ENCODE peak calls at places on chromosome 2, in nine cellular contexts. A, F, H, V, X, M, W, G and B are unnamed samples. For H3K27me3 and H3K9me3, the result is how much of the 10 kb centered on the place peaks cover.

GRCh38 chr2:19617251-19617650 is 258.8 kb upstream of the OSR1 start:
- DNase-seq in A (no peak), F (no peak), H (no peak), V (no peak), X (no peak), M (no peak), W (no peak), G (peak), B (no peak)

GRCh38 chr2:231300722-231301076 is 94.8 kb upstream of the B3GNT7 start:
- DNase-seq in A (no peak), F (no peak), H (no peak), V (no peak), X (no peak), M (no peak), W (no peak), G (peak), B (no peak)

GRCh38 chr2:161423351-161424178 is 7.5 kb downstream of the TBR1 start:
- DNase-seq in A (no peak), F (peak), H (no peak), V (peak), X (no peak), M (no peak), W (no peak), G (no peak), B (no peak)

GRCh38 chr2:55962910-55963309 is 39.3 kb upstream of the EFEMP1 start:
- DNase-seq in A (no peak), F (no peak), H (peak), V (peak), X (no peak), M (no peak), W (no peak), G (no peak), B (no peak)

GRCh38 chr2:3104261-3104660 is 273.4 kb downstream of the EIPR1 start:
- DNase-seq in A (no peak), F (no peak), H (no peak), V (no peak), X (no peak), M (no peak), W (no peak), G (no peak), B (no peak)

GRCh38 chr2:124563415-124563814 is 538.3 kb downstream of the CNTNAP5 start:
- DNase-seq in A (no peak), F (no peak), H (no peak), V (no peak), X (no peak), M (no peak), W (no peak), G (no peak), B (no peak)

GRCh38 chr2:43075906-43076585 is 150.4 kb downstream of the ZFP36L2 start:
- DNase-seq in A (peak), F (no peak), H (peak), V (peak), X (peak), M (no peak), W (peak), G (peak), B (no peak)

GRCh38 chr2:161237397-161238263 is 70.6 kb upstream of the PSMD14 start:
- DNase-seq in A (peak), F (peak), H (peak), V (peak), X (peak), M (peak), W (peak), G (peak), B (peak)

GRCh38 chr2:54454922-54455583 is 1.1 kb upstream of the SPTBN1 start:
- DNase-seq in A (peak), F (peak), H (no peak), V (no peak), X (peak), M (no peak), W (peak), G (peak), B (no peak)

GRCh38 chr2:144082777-144083176 is 437.1 kb downstream of the ZEB2 start:
- DNase-seq in A (no peak), F (no peak), H (no peak), V (no peak), X (no peak), M (no peak), W (no peak), G (no peak), B (no peak)

GRCh38 chr2:191927319-191927867 is 80.5 kb upstream of the CAVIN2 start:
- DNase-seq in A (peak), F (no peak), H (peak), V (peak), X (peak), M (no peak), W (peak), G (peak), B (no peak)

GRCh38 chr2:65802298-65802942 is 370.0 kb upstream of the SPRED2 start:
- DNase-seq in A (no peak), F (no peak), H (no peak), V (no peak), X (no peak), M (no peak), W (no peak), G (no peak), B (no peak)

GRCh38 chr2:238701907-238702206 is 146.0 kb upstream of the TWIST2 start:
- DNase-seq in A (no peak), F (no peak), H (no peak), V (no peak), X (no peak), M (no peak), W (no peak), G (no peak), B (no peak)
- H3K27me3 ChIP-seq in A (under half), F (under half), H (under half), V (under half), X (under half), M (under half), W (under half), G (under half), B (under half)

DNA sequence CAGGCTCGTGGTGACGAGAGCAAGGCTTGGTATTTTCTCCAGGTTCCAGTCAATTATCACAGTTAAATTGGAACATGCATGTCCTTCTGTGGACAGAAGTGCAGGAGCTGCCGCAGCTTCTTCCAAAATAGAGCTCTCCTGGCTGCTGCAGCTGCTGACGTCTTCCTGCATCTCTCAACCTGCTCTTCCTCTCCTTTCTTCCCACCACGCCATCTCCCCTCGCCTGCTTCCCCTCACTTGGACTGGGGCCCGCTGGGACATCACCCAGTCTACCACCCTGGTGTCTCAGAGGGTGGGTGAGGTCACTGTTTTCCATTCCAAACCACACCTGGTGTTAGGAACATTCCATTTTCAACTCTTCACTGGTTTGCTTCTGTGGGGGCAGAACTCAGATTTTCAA is 41.4 kb downstream of the SPP2 start:
- DNase-seq in A (no peak), F (no peak), H (peak), V (peak), X (no peak), M (no peak), W (no peak), G (no peak), B (no peak)
- H3K9me3 ChIP-seq in A (under half), F (under half), H (under half), V (under half), X (under half), M (under half), W (under half), G (under half), B (under half)

GRCh38 chr2:217216982-217217381 is 357.1 kb upstream of the TNP1 start:
- DNase-seq in A (no peak), F (no peak), H (no peak), V (no peak), X (no peak), M (no peak), W (no peak), G (no peak), B (no peak)

GRCh38 chr2:217220228-217221013 is 360.6 kb upstream of the TNP1 start:
- DNase-seq in A (peak), F (no peak), H (no peak), V (peak), X (no peak), M (no peak), W (no peak), G (no peak), B (no peak)

GRCh38 chr2:217216316-217216715 is 356.5 kb upstream of the TNP1 start:
- DNase-seq in A (no peak), F (no peak), H (no peak), V (no peak), X (no peak), M (no peak), W (no peak), G (peak), B (no peak)

GRCh38 chr2:217219141-217219505 is 359.3 kb upstream of the TNP1 start:
- DNase-seq in A (no peak), F (no peak), H (no peak), V (no peak), X (no peak), M (no peak), W (no peak), G (no peak), B (no peak)

DNA sequence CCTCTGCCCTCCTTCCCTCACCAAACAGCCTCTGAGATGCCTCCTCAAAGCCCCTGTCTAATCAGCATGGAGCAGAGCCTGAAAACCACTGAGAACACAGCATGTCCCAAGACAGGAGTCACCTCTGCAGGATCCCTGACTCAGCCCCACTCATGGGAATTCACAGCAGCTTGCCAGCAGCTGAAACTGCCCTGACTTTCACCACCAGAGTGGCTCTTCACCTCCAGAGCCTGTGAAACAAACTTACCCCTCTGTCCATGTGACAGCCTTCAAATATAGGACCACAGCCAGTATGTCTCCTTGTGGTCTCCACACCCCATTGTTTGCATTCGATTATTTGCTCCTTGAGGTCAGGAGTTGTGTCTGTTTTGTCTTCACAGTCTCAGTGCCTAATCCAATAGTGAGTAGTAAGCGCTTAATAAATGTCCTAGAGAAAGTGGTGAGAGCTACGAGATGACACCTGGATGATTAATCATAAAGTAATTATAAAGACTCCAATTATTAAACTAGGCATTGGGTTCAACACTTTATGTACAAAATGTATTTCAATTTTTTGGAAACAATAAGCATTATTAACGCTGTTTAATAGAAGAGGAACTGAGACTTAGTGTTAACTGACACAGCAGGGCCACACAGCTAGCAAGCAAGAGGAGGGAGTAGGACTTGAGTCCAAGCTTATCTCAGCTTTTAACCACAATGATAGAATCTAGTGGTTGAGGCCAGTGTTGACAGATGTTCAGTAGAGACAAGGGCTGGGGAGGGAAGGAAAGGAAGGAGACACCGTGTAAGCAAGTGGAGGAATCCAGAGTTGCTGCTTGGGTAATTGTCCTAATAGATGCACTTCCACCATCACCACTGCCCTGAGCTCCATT is 358.6 kb upstream of the TNP1 start:
- DNase-seq in A (no peak), F (no peak), H (peak), V (peak), X (no peak), M (no peak), W (no peak), G (peak), B (no peak)
- H3K27me3 ChIP-seq in A (under half), F (under half), H (under half), V (under half), X (under half), M (under half), W (under half), G (under half), B (half or more)

GRCh38 chr2:13711154-13711553 is 921.4 kb upstream of the LRATD1 start:
- DNase-seq in A (no peak), F (no peak), H (no peak), V (no peak), X (no peak), M (no peak), W (no peak), G (no peak), B (no peak)

DNA sequence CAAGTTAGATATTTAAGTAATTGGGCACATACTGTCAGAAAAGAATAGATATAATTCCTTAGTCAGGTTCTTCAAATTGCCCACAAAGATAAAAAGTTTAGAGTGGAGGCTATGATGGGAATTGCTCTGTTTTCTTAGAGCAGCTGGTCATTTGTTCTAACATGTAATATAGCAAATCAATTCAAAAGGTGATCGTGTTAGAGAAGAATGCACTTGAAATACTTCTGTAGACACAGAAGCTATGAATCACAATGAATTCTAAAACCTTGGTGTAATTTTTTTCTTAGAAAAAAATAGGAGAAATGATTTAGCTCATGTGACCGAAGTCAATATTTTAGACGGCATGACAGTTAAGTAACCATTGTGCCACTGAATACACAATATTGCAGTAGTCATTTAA is 918.1 kb upstream of the LRATD1 start:
- DNase-seq in A (no peak), F (no peak), H (peak), V (peak), X (no peak), M (no peak), W (no peak), G (no peak), B (no peak)
- H3K9me3 ChIP-seq in A (under half), F (under half), H (under half), V (under half), X (under half), M (under half), W (under half), G (under half), B (under half)

GRCh38 chr2:232884549-232885263 is 14.6 kb downstream of the SNORC start:
- DNase-seq in A (no peak), F (no peak), H (no peak), V (no peak), X (peak), M (no peak), W (no peak), G (no peak), B (no peak)
- H3K27me3 ChIP-seq in A (under half), F (under half), H (under half), V (under half), X (under half), M (under half), W (under half), G (under half), B (under half)

GRCh38 chr2:239712755-239713154 is 311.9 kb upstream of the HDAC4 start:
- DNase-seq in A (no peak), F (no peak), H (no peak), V (no peak), X (no peak), M (no peak), W (no peak), G (no peak), B (no peak)

GRCh38 chr2:239715202-239715601 is 309.9 kb downstream of the NDUFA10 start:
- DNase-seq in A (no peak), F (no peak), H (no peak), V (no peak), X (no peak), M (no peak), W (no peak), G (no peak), B (no peak)

GRCh38 chr2:239716009-239716408 is 309.1 kb downstream of the NDUFA10 start:
- DNase-seq in A (no peak), F (no peak), H (no peak), V (no peak), X (no peak), M (no peak), W (no peak), G (no peak), B (no peak)

GRCh38 chr2:239715606-239716005 is 309.5 kb downstream of the NDUFA10 start:
- DNase-seq in A (no peak), F (no peak), H (no peak), V (no peak), X (no peak), M (no peak), W (no peak), G (no peak), B (no peak)

GRCh38 chr2:239714116-239714515 is 311.0 kb downstream of the NDUFA10 start:
- DNase-seq in A (no peak), F (no peak), H (no peak), V (no peak), X (no peak), M (no peak), W (no peak), G (no peak), B (no peak)
- H3K9me3 ChIP-seq in A (under half), F (under half), H (under half), V (under half), X (under half), M (under half), W (under half), G (under half), B (under half)

GRCh38 chr2:152099655-152100050 is 809 bp upstream of the CACNB4 start:
- DNase-seq in A (no peak), F (no peak), H (no peak), V (no peak), X (no peak), M (no peak), W (no peak), G (peak), B (no peak)
- H3K27me3 ChIP-seq in A (under half), F (under half), H (half or more), V (under half), X (under half), M (half or more), W (under half), G (half or more), B (half or more)

DNA sequence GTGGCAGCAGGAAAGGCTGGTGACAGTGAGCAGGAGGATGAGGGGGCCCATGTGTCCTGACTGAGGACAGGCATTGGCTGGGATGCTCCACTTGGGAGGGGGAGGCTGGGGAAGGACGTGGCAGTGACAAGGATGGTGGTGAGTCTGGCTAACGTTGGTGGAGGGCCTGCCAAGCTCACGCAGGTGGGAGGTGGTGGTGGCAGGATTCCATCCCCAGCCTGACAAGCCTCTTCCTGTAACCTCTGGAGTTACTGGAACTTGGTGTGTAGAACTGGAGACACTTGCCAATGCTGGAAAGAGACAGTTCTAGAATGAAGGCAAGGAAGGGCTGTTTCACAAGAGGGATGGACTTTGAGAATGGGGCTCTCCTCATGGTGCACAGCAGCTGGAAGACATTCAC is 8.2 kb downstream of the PROM2 start:
- DNase-seq in A (no peak), F (no peak), H (no peak), V (no peak), X (no peak), M (no peak), W (no peak), G (no peak), B (no peak)
- H3K9me3 ChIP-seq in A (under half), F (under half), H (under half), V (under half), X (under half), M (under half), W (under half), G (under half), B (under half)